ENCODE peak calls at places on chromosome 20, in eight cellular contexts. One of them, this sample, is unnamed.

GRCh38 chr20:52269327-52269726 is 77.7 kb upstream of the ZFP64 start:
- DNase-seq in mesenchymal stem cell: peak
- DNase-seq in T1000: no peak
- DNase-seq in H4: peak
- DNase-seq in activated effector memory CD4-positive, alpha-beta T cell treated with anti-CD3 and anti-CD28 coated beads, Interleukin-2, amount 50 U/mL, for 16 hours: no peak
- DNase-seq in uterus: no peak
- DNase-seq in AG04450: no peak
- DNase-seq in activated CD8-positive, alpha-beta memory T cell treated with anti-CD3 and anti-CD28 coated beads, Interleukin-2, amount 50 U/mL, for 4 hours: no peak
- DNase-seq in this sample: no peak

GRCh38 chr20:45358282-45359068 is 4.5 kb upstream of the SYS1 start:
- DNase-seq in mesenchymal stem cell: peak
- DNase-seq in T1000: no peak
- DNase-seq in H4: peak
- DNase-seq in activated effector memory CD4-positive, alpha-beta T cell treated with anti-CD3 and anti-CD28 coated beads, Interleukin-2, amount 50 U/mL, for 16 hours: peak
- DNase-seq in uterus: peak
- DNase-seq in AG04450: no peak
- DNase-seq in activated CD8-positive, alpha-beta memory T cell treated with anti-CD3 and anti-CD28 coated beads, Interleukin-2, amount 50 U/mL, for 4 hours: no peak
- DNase-seq in this sample: peak

GRCh38 chr20:40564997-40565680 is 123.9 kb downstream of the MAFB start:
- DNase-seq in mesenchymal stem cell: peak
- DNase-seq in T1000: peak
- DNase-seq in H4: peak
- DNase-seq in activated effector memory CD4-positive, alpha-beta T cell treated with anti-CD3 and anti-CD28 coated beads, Interleukin-2, amount 50 U/mL, for 16 hours: no peak
- DNase-seq in uterus: peak
- DNase-seq in AG04450: peak
- DNase-seq in activated CD8-positive, alpha-beta memory T cell treated with anti-CD3 and anti-CD28 coated beads, Interleukin-2, amount 50 U/mL, for 4 hours: no peak
- DNase-seq in this sample: no peak

GRCh38 chr20:33002087-33002808 is 2.0 kb downstream of the SUN5 start:
- DNase-seq in mesenchymal stem cell: no peak
- DNase-seq in T1000: no peak
- DNase-seq in H4: no peak
- DNase-seq in activated effector memory CD4-positive, alpha-beta T cell treated with anti-CD3 and anti-CD28 coated beads, Interleukin-2, amount 50 U/mL, for 16 hours: no peak
- DNase-seq in uterus: no peak
- DNase-seq in AG04450: no peak
- DNase-seq in activated CD8-positive, alpha-beta memory T cell treated with anti-CD3 and anti-CD28 coated beads, Interleukin-2, amount 50 U/mL, for 4 hours: no peak
- DNase-seq in this sample: no peak

GRCh38 chr20:57772349-57772964 is 62.6 kb upstream of the PMEPA1 start:
- DNase-seq in mesenchymal stem cell: no peak
- DNase-seq in T1000: peak
- DNase-seq in H4: peak
- DNase-seq in activated effector memory CD4-positive, alpha-beta T cell treated with anti-CD3 and anti-CD28 coated beads, Interleukin-2, amount 50 U/mL, for 16 hours: peak
- DNase-seq in uterus: no peak
- DNase-seq in AG04450: peak
- DNase-seq in activated CD8-positive, alpha-beta memory T cell treated with anti-CD3 and anti-CD28 coated beads, Interleukin-2, amount 50 U/mL, for 4 hours: peak
- DNase-seq in this sample: no peak

GRCh38 chr20:41329435-41330342 is 10.9 kb upstream of the LPIN3 start:
- DNase-seq in mesenchymal stem cell: peak
- DNase-seq in T1000: peak
- DNase-seq in H4: peak
- DNase-seq in activated effector memory CD4-positive, alpha-beta T cell treated with anti-CD3 and anti-CD28 coated beads, Interleukin-2, amount 50 U/mL, for 16 hours: peak
- DNase-seq in uterus: peak
- DNase-seq in AG04450: peak
- DNase-seq in activated CD8-positive, alpha-beta memory T cell treated with anti-CD3 and anti-CD28 coated beads, Interleukin-2, amount 50 U/mL, for 4 hours: peak
- DNase-seq in this sample: peak

GRCh38 chr20:13995841-13996240 is 525 bp downstream of the MACROD2 start:
- DNase-seq in mesenchymal stem cell: no peak
- DNase-seq in T1000: no peak
- DNase-seq in H4: no peak
- DNase-seq in activated effector memory CD4-positive, alpha-beta T cell treated with anti-CD3 and anti-CD28 coated beads, Interleukin-2, amount 50 U/mL, for 16 hours: no peak
- DNase-seq in uterus: peak
- DNase-seq in AG04450: no peak
- DNase-seq in activated CD8-positive, alpha-beta memory T cell treated with anti-CD3 and anti-CD28 coated beads, Interleukin-2, amount 50 U/mL, for 4 hours: no peak
- DNase-seq in this sample: peak

GRCh38 chr20:39109933-39110818 is 148.0 kb downstream of the DHX35 start:
- DNase-seq in mesenchymal stem cell: no peak
- DNase-seq in T1000: no peak
- DNase-seq in H4: no peak
- DNase-seq in activated effector memory CD4-positive, alpha-beta T cell treated with anti-CD3 and anti-CD28 coated beads, Interleukin-2, amount 50 U/mL, for 16 hours: no peak
- DNase-seq in uterus: no peak
- DNase-seq in AG04450: no peak
- DNase-seq in activated CD8-positive, alpha-beta memory T cell treated with anti-CD3 and anti-CD28 coated beads, Interleukin-2, amount 50 U/mL, for 4 hours: no peak
- DNase-seq in this sample: no peak

GRCh38 chr20:3798908-3799248 is 2.8 kb downstream of the CDC25B start:
- DNase-seq in mesenchymal stem cell: no peak
- DNase-seq in T1000: no peak
- DNase-seq in H4: no peak
- DNase-seq in activated effector memory CD4-positive, alpha-beta T cell treated with anti-CD3 and anti-CD28 coated beads, Interleukin-2, amount 50 U/mL, for 16 hours: no peak
- DNase-seq in uterus: no peak
- DNase-seq in AG04450: no peak
- DNase-seq in activated CD8-positive, alpha-beta memory T cell treated with anti-CD3 and anti-CD28 coated beads, Interleukin-2, amount 50 U/mL, for 4 hours: no peak
- DNase-seq in this sample: no peak

GRCh38 chr20:9514461-9515210 is at the start of gene LAMP5:
- DNase-seq in mesenchymal stem cell: peak
- DNase-seq in T1000: no peak
- DNase-seq in H4: no peak
- DNase-seq in activated effector memory CD4-positive, alpha-beta T cell treated with anti-CD3 and anti-CD28 coated beads, Interleukin-2, amount 50 U/mL, for 16 hours: no peak
- DNase-seq in uterus: no peak
- DNase-seq in AG04450: no peak
- DNase-seq in activated CD8-positive, alpha-beta memory T cell treated with anti-CD3 and anti-CD28 coated beads, Interleukin-2, amount 50 U/mL, for 4 hours: no peak
- DNase-seq in this sample: no peak

GRCh38 chr20:63092660-63093215 is 86.0 kb upstream of the BHLHE23 start:
- DNase-seq in mesenchymal stem cell: no peak
- DNase-seq in T1000: no peak
- DNase-seq in H4: no peak
- DNase-seq in activated effector memory CD4-positive, alpha-beta T cell treated with anti-CD3 and anti-CD28 coated beads, Interleukin-2, amount 50 U/mL, for 16 hours: peak
- DNase-seq in uterus: peak
- DNase-seq in AG04450: no peak
- DNase-seq in activated CD8-positive, alpha-beta memory T cell treated with anti-CD3 and anti-CD28 coated beads, Interleukin-2, amount 50 U/mL, for 4 hours: peak
- DNase-seq in this sample: peak

GRCh38 chr20:63624486-63624885 is 2.4 kb downstream of the GMEB2 start:
- DNase-seq in mesenchymal stem cell: peak
- DNase-seq in T1000: no peak
- DNase-seq in H4: no peak
- DNase-seq in activated effector memory CD4-positive, alpha-beta T cell treated with anti-CD3 and anti-CD28 coated beads, Interleukin-2, amount 50 U/mL, for 16 hours: no peak
- DNase-seq in uterus: no peak
- DNase-seq in AG04450: no peak
- DNase-seq in activated CD8-positive, alpha-beta memory T cell treated with anti-CD3 and anti-CD28 coated beads, Interleukin-2, amount 50 U/mL, for 4 hours: no peak
- DNase-seq in this sample: no peak

GRCh38 chr20:48831702-48832422 is 4.1 kb upstream of the PREX1 start:
- DNase-seq in mesenchymal stem cell: peak
- DNase-seq in T1000: peak
- DNase-seq in H4: peak
- DNase-seq in activated effector memory CD4-positive, alpha-beta T cell treated with anti-CD3 and anti-CD28 coated beads, Interleukin-2, amount 50 U/mL, for 16 hours: no peak
- DNase-seq in uterus: no peak
- DNase-seq in AG04450: no peak
- DNase-seq in activated CD8-positive, alpha-beta memory T cell treated with anti-CD3 and anti-CD28 coated beads, Interleukin-2, amount 50 U/mL, for 4 hours: no peak
- DNase-seq in this sample: peak

GRCh38 chr20:58905236-58905635 is 52.7 kb downstream of the GNAS start:
- DNase-seq in mesenchymal stem cell: no peak
- DNase-seq in T1000: no peak
- DNase-seq in H4: no peak
- DNase-seq in activated effector memory CD4-positive, alpha-beta T cell treated with anti-CD3 and anti-CD28 coated beads, Interleukin-2, amount 50 U/mL, for 16 hours: no peak
- DNase-seq in uterus: no peak
- DNase-seq in AG04450: no peak
- DNase-seq in activated CD8-positive, alpha-beta memory T cell treated with anti-CD3 and anti-CD28 coated beads, Interleukin-2, amount 50 U/mL, for 4 hours: no peak
- DNase-seq in this sample: no peak

GRCh38 chr20:51542894-51543788 is 622 bp upstream of the NFATC2 start:
- DNase-seq in mesenchymal stem cell: peak
- DNase-seq in T1000: no peak
- DNase-seq in H4: no peak
- DNase-seq in activated effector memory CD4-positive, alpha-beta T cell treated with anti-CD3 and anti-CD28 coated beads, Interleukin-2, amount 50 U/mL, for 16 hours: no peak
- DNase-seq in uterus: no peak
- DNase-seq in AG04450: no peak
- DNase-seq in activated CD8-positive, alpha-beta memory T cell treated with anti-CD3 and anti-CD28 coated beads, Interleukin-2, amount 50 U/mL, for 4 hours: no peak
- DNase-seq in this sample: no peak

GRCh38 chr20:45971425-45971674 is 653 bp downstream of the ZNF335 start:
- DNase-seq in mesenchymal stem cell: no peak
- DNase-seq in T1000: no peak
- DNase-seq in H4: no peak
- DNase-seq in activated effector memory CD4-positive, alpha-beta T cell treated with anti-CD3 and anti-CD28 coated beads, Interleukin-2, amount 50 U/mL, for 16 hours: no peak
- DNase-seq in uterus: no peak
- DNase-seq in AG04450: no peak
- DNase-seq in activated CD8-positive, alpha-beta memory T cell treated with anti-CD3 and anti-CD28 coated beads, Interleukin-2, amount 50 U/mL, for 4 hours: no peak
- DNase-seq in this sample: no peak

GRCh38 chr20:44736170-44737021 is 9.3 kb upstream of the KCNK15 start:
- DNase-seq in mesenchymal stem cell: peak
- DNase-seq in T1000: peak
- DNase-seq in H4: peak
- DNase-seq in activated effector memory CD4-positive, alpha-beta T cell treated with anti-CD3 and anti-CD28 coated beads, Interleukin-2, amount 50 U/mL, for 16 hours: no peak
- DNase-seq in uterus: peak
- DNase-seq in AG04450: no peak
- DNase-seq in activated CD8-positive, alpha-beta memory T cell treated with anti-CD3 and anti-CD28 coated beads, Interleukin-2, amount 50 U/mL, for 4 hours: no peak
- DNase-seq in this sample: no peak

GRCh38 chr20:3980260-3981131 is 34.9 kb downstream of the RNF24 start:
- DNase-seq in mesenchymal stem cell: peak
- DNase-seq in T1000: no peak
- DNase-seq in H4: peak
- DNase-seq in activated effector memory CD4-positive, alpha-beta T cell treated with anti-CD3 and anti-CD28 coated beads, Interleukin-2, amount 50 U/mL, for 16 hours: peak
- DNase-seq in uterus: no peak
- DNase-seq in AG04450: peak
- DNase-seq in activated CD8-positive, alpha-beta memory T cell treated with anti-CD3 and anti-CD28 coated beads, Interleukin-2, amount 50 U/mL, for 4 hours: peak
- DNase-seq in this sample: peak

GRCh38 chr20:32447136-32448027 is 89.3 kb downstream of the ASXL1 start:
- DNase-seq in mesenchymal stem cell: no peak
- DNase-seq in T1000: no peak
- DNase-seq in H4: no peak
- DNase-seq in activated effector memory CD4-positive, alpha-beta T cell treated with anti-CD3 and anti-CD28 coated beads, Interleukin-2, amount 50 U/mL, for 16 hours: no peak
- DNase-seq in uterus: no peak
- DNase-seq in AG04450: no peak
- DNase-seq in activated CD8-positive, alpha-beta memory T cell treated with anti-CD3 and anti-CD28 coated beads, Interleukin-2, amount 50 U/mL, for 4 hours: no peak
- DNase-seq in this sample: no peak

GRCh38 chr20:62602550-62602949 is 39.8 kb upstream of the SLCO4A1 start:
- DNase-seq in mesenchymal stem cell: no peak
- DNase-seq in T1000: no peak
- DNase-seq in H4: peak
- DNase-seq in activated effector memory CD4-positive, alpha-beta T cell treated with anti-CD3 and anti-CD28 coated beads, Interleukin-2, amount 50 U/mL, for 16 hours: peak
- DNase-seq in uterus: no peak
- DNase-seq in AG04450: no peak
- DNase-seq in activated CD8-positive, alpha-beta memory T cell treated with anti-CD3 and anti-CD28 coated beads, Interleukin-2, amount 50 U/mL, for 4 hours: peak
- DNase-seq in this sample: peak

GRCh38 chr20:50196896-50197295 is 6.3 kb downstream of the CEBPB start:
- DNase-seq in mesenchymal stem cell: no peak
- DNase-seq in T1000: no peak
- DNase-seq in H4: no peak
- DNase-seq in activated effector memory CD4-positive, alpha-beta T cell treated with anti-CD3 and anti-CD28 coated beads, Interleukin-2, amount 50 U/mL, for 16 hours: no peak
- DNase-seq in uterus: no peak
- DNase-seq in AG04450: no peak
- DNase-seq in activated CD8-positive, alpha-beta memory T cell treated with anti-CD3 and anti-CD28 coated beads, Interleukin-2, amount 50 U/mL, for 4 hours: no peak
- DNase-seq in this sample: no peak

GRCh38 chr20:36384022-36384619 is 78.0 kb downstream of the DLGAP4 start:
- DNase-seq in mesenchymal stem cell: peak
- DNase-seq in T1000: no peak
- DNase-seq in H4: peak
- DNase-seq in activated effector memory CD4-positive, alpha-beta T cell treated with anti-CD3 and anti-CD28 coated beads, Interleukin-2, amount 50 U/mL, for 16 hours: no peak
- DNase-seq in uterus: no peak
- DNase-seq in AG04450: no peak
- DNase-seq in activated CD8-positive, alpha-beta memory T cell treated with anti-CD3 and anti-CD28 coated beads, Interleukin-2, amount 50 U/mL, for 4 hours: no peak
- DNase-seq in this sample: no peak

GRCh38 chr20:40493551-40493950 is 195.5 kb downstream of the MAFB start:
- DNase-seq in mesenchymal stem cell: no peak
- DNase-seq in T1000: peak
- DNase-seq in H4: peak
- DNase-seq in activated effector memory CD4-positive, alpha-beta T cell treated with anti-CD3 and anti-CD28 coated beads, Interleukin-2, amount 50 U/mL, for 16 hours: no peak
- DNase-seq in uterus: no peak
- DNase-seq in AG04450: no peak
- DNase-seq in activated CD8-positive, alpha-beta memory T cell treated with anti-CD3 and anti-CD28 coated beads, Interleukin-2, amount 50 U/mL, for 4 hours: no peak
- DNase-seq in this sample: no peak

GRCh38 chr20:53712212-53712977 is 118.8 kb upstream of the ZNF217 start:
- DNase-seq in mesenchymal stem cell: no peak
- DNase-seq in T1000: no peak
- DNase-seq in H4: no peak
- DNase-seq in activated effector memory CD4-positive, alpha-beta T cell treated with anti-CD3 and anti-CD28 coated beads, Interleukin-2, amount 50 U/mL, for 16 hours: no peak
- DNase-seq in uterus: no peak
- DNase-seq in AG04450: no peak
- DNase-seq in activated CD8-positive, alpha-beta memory T cell treated with anti-CD3 and anti-CD28 coated beads, Interleukin-2, amount 50 U/mL, for 4 hours: no peak
- DNase-seq in this sample: no peak

GRCh38 chr20:32589256-32589655 is 4.1 kb upstream of the NOL4L start:
- DNase-seq in mesenchymal stem cell: no peak
- DNase-seq in T1000: no peak
- DNase-seq in H4: no peak
- DNase-seq in activated effector memory CD4-positive, alpha-beta T cell treated with anti-CD3 and anti-CD28 coated beads, Interleukin-2, amount 50 U/mL, for 16 hours: no peak
- DNase-seq in uterus: no peak
- DNase-seq in AG04450: no peak
- DNase-seq in activated CD8-positive, alpha-beta memory T cell treated with anti-CD3 and anti-CD28 coated beads, Interleukin-2, amount 50 U/mL, for 4 hours: no peak
- DNase-seq in this sample: no peak

GRCh38 chr20:19376451-19376971 is 164.1 kb downstream of the SLC24A3 start:
- DNase-seq in mesenchymal stem cell: no peak
- DNase-seq in T1000: no peak
- DNase-seq in H4: no peak
- DNase-seq in activated effector memory CD4-positive, alpha-beta T cell treated with anti-CD3 and anti-CD28 coated beads, Interleukin-2, amount 50 U/mL, for 16 hours: no peak
- DNase-seq in uterus: peak
- DNase-seq in AG04450: no peak
- DNase-seq in activated CD8-positive, alpha-beta memory T cell treated with anti-CD3 and anti-CD28 coated beads, Interleukin-2, amount 50 U/mL, for 4 hours: no peak
- DNase-seq in this sample: no peak

GRCh38 chr20:46088409-46089075 is 1.2 kb downstream of the NCOA5 start:
- DNase-seq in mesenchymal stem cell: peak
- DNase-seq in T1000: no peak
- DNase-seq in H4: no peak
- DNase-seq in activated effector memory CD4-positive, alpha-beta T cell treated with anti-CD3 and anti-CD28 coated beads, Interleukin-2, amount 50 U/mL, for 16 hours: no peak
- DNase-seq in uterus: no peak
- DNase-seq in AG04450: no peak
- DNase-seq in activated CD8-positive, alpha-beta memory T cell treated with anti-CD3 and anti-CD28 coated beads, Interleukin-2, amount 50 U/mL, for 4 hours: no peak
- DNase-seq in this sample: no peak

GRCh38 chr20:1629321-1629720 is 9.5 kb upstream of the SIRPB1 start:
- DNase-seq in mesenchymal stem cell: no peak
- DNase-seq in T1000: no peak
- DNase-seq in H4: no peak
- DNase-seq in activated effector memory CD4-positive, alpha-beta T cell treated with anti-CD3 and anti-CD28 coated beads, Interleukin-2, amount 50 U/mL, for 16 hours: no peak
- DNase-seq in uterus: no peak
- DNase-seq in AG04450: no peak
- DNase-seq in activated CD8-positive, alpha-beta memory T cell treated with anti-CD3 and anti-CD28 coated beads, Interleukin-2, amount 50 U/mL, for 4 hours: no peak
- DNase-seq in this sample: no peak

GRCh38 chr20:36214684-36215256 is 21.5 kb upstream of the AAR2 start:
- DNase-seq in mesenchymal stem cell: peak
- DNase-seq in T1000: no peak
- DNase-seq in H4: peak
- DNase-seq in activated effector memory CD4-positive, alpha-beta T cell treated with anti-CD3 and anti-CD28 coated beads, Interleukin-2, amount 50 U/mL, for 16 hours: no peak
- DNase-seq in uterus: no peak
- DNase-seq in AG04450: peak
- DNase-seq in activated CD8-positive, alpha-beta memory T cell treated with anti-CD3 and anti-CD28 coated beads, Interleukin-2, amount 50 U/mL, for 4 hours: no peak
- DNase-seq in this sample: no peak

GRCh38 chr20:10219452-10219791 is 792 bp downstream of the SNAP25 start:
- DNase-seq in mesenchymal stem cell: peak
- DNase-seq in T1000: peak
- DNase-seq in H4: peak
- DNase-seq in activated effector memory CD4-positive, alpha-beta T cell treated with anti-CD3 and anti-CD28 coated beads, Interleukin-2, amount 50 U/mL, for 16 hours: peak
- DNase-seq in uterus: peak
- DNase-seq in AG04450: no peak
- DNase-seq in activated CD8-positive, alpha-beta memory T cell treated with anti-CD3 and anti-CD28 coated beads, Interleukin-2, amount 50 U/mL, for 4 hours: peak
- DNase-seq in this sample: peak

GRCh38 chr20:46173652-46174468 is 55.7 kb downstream of the CD40 start:
- DNase-seq in mesenchymal stem cell: no peak
- DNase-seq in T1000: no peak
- DNase-seq in H4: no peak
- DNase-seq in activated effector memory CD4-positive, alpha-beta T cell treated with anti-CD3 and anti-CD28 coated beads, Interleukin-2, amount 50 U/mL, for 16 hours: no peak
- DNase-seq in uterus: no peak
- DNase-seq in AG04450: no peak
- DNase-seq in activated CD8-positive, alpha-beta memory T cell treated with anti-CD3 and anti-CD28 coated beads, Interleukin-2, amount 50 U/mL, for 4 hours: no peak
- DNase-seq in this sample: no peak

GRCh38 chr20:31684153-31685003 is 38.3 kb downstream of the BCL2L1 start:
- DNase-seq in mesenchymal stem cell: no peak
- DNase-seq in T1000: no peak
- DNase-seq in H4: no peak
- DNase-seq in activated effector memory CD4-positive, alpha-beta T cell treated with anti-CD3 and anti-CD28 coated beads, Interleukin-2, amount 50 U/mL, for 16 hours: no peak
- DNase-seq in uterus: no peak
- DNase-seq in AG04450: no peak
- DNase-seq in activated CD8-positive, alpha-beta memory T cell treated with anti-CD3 and anti-CD28 coated beads, Interleukin-2, amount 50 U/mL, for 4 hours: no peak
- DNase-seq in this sample: no peak

GRCh38 chr20:41178904-41179432 is 41.6 kb downstream of the PLCG1 start:
- DNase-seq in mesenchymal stem cell: no peak
- DNase-seq in T1000: no peak
- DNase-seq in H4: no peak
- DNase-seq in activated effector memory CD4-positive, alpha-beta T cell treated with anti-CD3 and anti-CD28 coated beads, Interleukin-2, amount 50 U/mL, for 16 hours: peak
- DNase-seq in uterus: no peak
- DNase-seq in AG04450: no peak
- DNase-seq in activated CD8-positive, alpha-beta memory T cell treated with anti-CD3 and anti-CD28 coated beads, Interleukin-2, amount 50 U/mL, for 4 hours: no peak
- DNase-seq in this sample: no peak

GRCh38 chr20:3661836-3662665 is 1.1 kb downstream of the GFRA4 start:
- DNase-seq in mesenchymal stem cell: no peak
- DNase-seq in T1000: no peak
- DNase-seq in H4: no peak
- DNase-seq in activated effector memory CD4-positive, alpha-beta T cell treated with anti-CD3 and anti-CD28 coated beads, Interleukin-2, amount 50 U/mL, for 16 hours: peak
- DNase-seq in uterus: no peak
- DNase-seq in AG04450: no peak
- DNase-seq in activated CD8-positive, alpha-beta memory T cell treated with anti-CD3 and anti-CD28 coated beads, Interleukin-2, amount 50 U/mL, for 4 hours: no peak
- DNase-seq in this sample: no peak